ENCODE peak calls at places on chromosome 18, in eight cellular contexts. One of them, this sample, is unnamed. For H3K4me1 and H3K36me3, the result is how much of the 10 kb centered on the place peaks cover.

GRCh38 chr18:64415218-64415617 is 266.3 kb upstream of the LINC00305 start:
- DNase-seq in lung: no peak
- DNase-seq in endothelial cell of umbilical vein: no peak
- DNase-seq in prostate gland: no peak
- DNase-seq in neural progenitor cell: no peak
- DNase-seq in astrocyte: no peak
- DNase-seq in spleen: no peak
- DNase-seq in uterus: no peak
- DNase-seq in this sample: no peak

GRCh38 chr18:49020621-49021021 is 69.9 kb upstream of the SMAD7 start:
- DNase-seq in endothelial cell of umbilical vein: no peak
- DNase-seq in spleen: no peak
- DNase-seq in lung: no peak
- DNase-seq in astrocyte: peak
- DNase-seq in uterus: peak
- DNase-seq in neural progenitor cell: no peak
- DNase-seq in prostate gland: no peak
- DNase-seq in this sample: no peak

GRCh38 chr18:47908523-47909039 is 21.9 kb downstream of the SMAD2 start:
- DNase-seq in neural progenitor cell: no peak
- DNase-seq in uterus: no peak
- DNase-seq in prostate gland: no peak
- DNase-seq in endothelial cell of umbilical vein: no peak
- DNase-seq in spleen: no peak
- DNase-seq in astrocyte: no peak
- DNase-seq in lung: no peak
- DNase-seq in this sample: no peak

GRCh38 chr18:36819621-36820020 is 9.2 kb downstream of the TPGS2 start:
- DNase-seq in neural progenitor cell: no peak
- DNase-seq in lung: no peak
- DNase-seq in spleen: no peak
- DNase-seq in astrocyte: no peak
- DNase-seq in endothelial cell of umbilical vein: no peak
- DNase-seq in prostate gland: no peak
- DNase-seq in uterus: no peak
- DNase-seq in this sample: no peak

GRCh38 chr18:24086082-24086481 is 52.8 kb upstream of the CABYR start:
- DNase-seq in prostate gland: no peak
- DNase-seq in lung: no peak
- DNase-seq in neural progenitor cell: no peak
- DNase-seq in spleen: no peak
- DNase-seq in astrocyte: no peak
- DNase-seq in endothelial cell of umbilical vein: no peak
- DNase-seq in uterus: no peak
- DNase-seq in this sample: no peak

GRCh38 chr18:21571763-21572162 is 28.7 kb downstream of the ESCO1 start:
- DNase-seq in uterus: no peak
- DNase-seq in prostate gland: no peak
- DNase-seq in neural progenitor cell: no peak
- DNase-seq in astrocyte: peak
- DNase-seq in lung: no peak
- DNase-seq in endothelial cell of umbilical vein: no peak
- DNase-seq in spleen: no peak
- DNase-seq in this sample: no peak

GRCh38 chr18:25726278-25726677 is 364.1 kb downstream of the SS18 start:
- DNase-seq in astrocyte: peak
- DNase-seq in spleen: no peak
- DNase-seq in uterus: no peak
- DNase-seq in lung: no peak
- DNase-seq in endothelial cell of umbilical vein: no peak
- DNase-seq in prostate gland: no peak
- DNase-seq in neural progenitor cell: no peak
- DNase-seq in this sample: no peak

GRCh38 chr18:43570593-43570992 is 293.3 kb upstream of the SYT4 start:
- DNase-seq in endothelial cell of umbilical vein: no peak
- DNase-seq in neural progenitor cell: no peak
- DNase-seq in lung: no peak
- DNase-seq in uterus: no peak
- DNase-seq in spleen: no peak
- DNase-seq in prostate gland: no peak
- DNase-seq in astrocyte: no peak
- DNase-seq in this sample: no peak

GRCh38 chr18:77147418-77147852 is 14.9 kb upstream of the MBP start:
- DNase-seq in lung: no peak
- DNase-seq in neural progenitor cell: no peak
- DNase-seq in endothelial cell of umbilical vein: peak
- DNase-seq in prostate gland: no peak
- DNase-seq in uterus: no peak
- DNase-seq in spleen: no peak
- DNase-seq in astrocyte: peak
- DNase-seq in this sample: no peak

GRCh38 chr18:6959110-6959509 is 158.5 kb downstream of the LAMA1 start:
- DNase-seq in lung: no peak
- DNase-seq in uterus: no peak
- DNase-seq in prostate gland: no peak
- DNase-seq in astrocyte: no peak
- DNase-seq in neural progenitor cell: no peak
- DNase-seq in spleen: no peak
- DNase-seq in endothelial cell of umbilical vein: no peak
- DNase-seq in this sample: no peak

GRCh38 chr18:2134364-2134763 is 436.9 kb downstream of the METTL4 start:
- DNase-seq in neural progenitor cell: no peak
- DNase-seq in astrocyte: no peak
- DNase-seq in spleen: no peak
- DNase-seq in uterus: no peak
- DNase-seq in endothelial cell of umbilical vein: no peak
- DNase-seq in prostate gland: no peak
- DNase-seq in lung: no peak
- DNase-seq in this sample: no peak

GRCh38 chr18:34158881-34159690 is 65.6 kb downstream of the NOL4 start:
- DNase-seq in endothelial cell of umbilical vein: peak
- DNase-seq in neural progenitor cell: peak
- DNase-seq in astrocyte: peak
- DNase-seq in uterus: peak
- DNase-seq in prostate gland: no peak
- DNase-seq in spleen: peak
- DNase-seq in lung: no peak
- DNase-seq in this sample: no peak

GRCh38 chr18:59042477-59042842 is 97.2 kb upstream of the SEC11C start:
- DNase-seq in spleen: no peak
- DNase-seq in astrocyte: no peak
- DNase-seq in endothelial cell of umbilical vein: no peak
- DNase-seq in prostate gland: no peak
- DNase-seq in uterus: no peak
- DNase-seq in neural progenitor cell: no peak
- DNase-seq in lung: no peak
- DNase-seq in this sample: no peak

GRCh38 chr18:55018602-55019001 is 59.3 kb upstream of the CCDC68 start:
- DNase-seq in endothelial cell of umbilical vein: peak
- DNase-seq in prostate gland: no peak
- DNase-seq in neural progenitor cell: no peak
- DNase-seq in lung: no peak
- DNase-seq in uterus: no peak
- DNase-seq in spleen: no peak
- DNase-seq in astrocyte: peak
- DNase-seq in this sample: no peak

GRCh38 chr18:61502472-61502871 is 169.2 kb downstream of the CDH20 start:
- DNase-seq in spleen: no peak
- DNase-seq in neural progenitor cell: peak
- DNase-seq in lung: no peak
- DNase-seq in endothelial cell of umbilical vein: peak
- DNase-seq in prostate gland: peak
- DNase-seq in astrocyte: peak
- DNase-seq in uterus: peak
- DNase-seq in this sample: no peak

GRCh38 chr18:6370886-6371635 is 43.6 kb downstream of the L3MBTL4 start:
- DNase-seq in prostate gland: no peak
- DNase-seq in lung: peak
- DNase-seq in endothelial cell of umbilical vein: no peak
- DNase-seq in astrocyte: no peak
- DNase-seq in uterus: no peak
- DNase-seq in neural progenitor cell: no peak
- DNase-seq in spleen: no peak
- DNase-seq in this sample: no peak

GRCh38 chr18:42290318-42291307 is 335.6 kb downstream of the PIK3C3 start:
- DNase-seq in endothelial cell of umbilical vein: no peak
- DNase-seq in spleen: no peak
- DNase-seq in prostate gland: no peak
- DNase-seq in astrocyte: no peak
- DNase-seq in uterus: no peak
- DNase-seq in lung: no peak
- DNase-seq in neural progenitor cell: no peak
- DNase-seq in this sample: no peak

GRCh38 chr18:23258566-23259265 is 123.4 kb downstream of the CABLES1 start:
- DNase-seq in uterus: no peak
- DNase-seq in lung: no peak
- DNase-seq in prostate gland: no peak
- DNase-seq in neural progenitor cell: no peak
- DNase-seq in astrocyte: no peak
- DNase-seq in endothelial cell of umbilical vein: peak
- DNase-seq in spleen: no peak
- DNase-seq in this sample: no peak

GRCh38 chr18:29176681-29177080 is 999.8 kb upstream of the CDH2 start:
- DNase-seq in astrocyte: no peak
- DNase-seq in spleen: no peak
- DNase-seq in lung: no peak
- DNase-seq in neural progenitor cell: no peak
- DNase-seq in uterus: no peak
- DNase-seq in prostate gland: no peak
- DNase-seq in endothelial cell of umbilical vein: no peak
- DNase-seq in this sample: no peak

GRCh38 chr18:63183952-63184351 is 135.6 kb downstream of the BCL2 start:
- DNase-seq in uterus: no peak
- DNase-seq in lung: no peak
- DNase-seq in astrocyte: no peak
- DNase-seq in endothelial cell of umbilical vein: no peak
- DNase-seq in spleen: peak
- DNase-seq in prostate gland: no peak
- DNase-seq in neural progenitor cell: no peak
- DNase-seq in this sample: no peak
- H3K4me1 ChIP-seq in uterus: under half
- H3K4me1 ChIP-seq in lung: under half
- H3K4me1 ChIP-seq in astrocyte: under half
- H3K4me1 ChIP-seq in endothelial cell of umbilical vein: under half
- H3K4me1 ChIP-seq in spleen: half or more
- H3K4me1 ChIP-seq in prostate gland: under half
- H3K4me1 ChIP-seq in neural progenitor cell: under half
- H3K4me1 ChIP-seq in this sample: half or more

DNA sequence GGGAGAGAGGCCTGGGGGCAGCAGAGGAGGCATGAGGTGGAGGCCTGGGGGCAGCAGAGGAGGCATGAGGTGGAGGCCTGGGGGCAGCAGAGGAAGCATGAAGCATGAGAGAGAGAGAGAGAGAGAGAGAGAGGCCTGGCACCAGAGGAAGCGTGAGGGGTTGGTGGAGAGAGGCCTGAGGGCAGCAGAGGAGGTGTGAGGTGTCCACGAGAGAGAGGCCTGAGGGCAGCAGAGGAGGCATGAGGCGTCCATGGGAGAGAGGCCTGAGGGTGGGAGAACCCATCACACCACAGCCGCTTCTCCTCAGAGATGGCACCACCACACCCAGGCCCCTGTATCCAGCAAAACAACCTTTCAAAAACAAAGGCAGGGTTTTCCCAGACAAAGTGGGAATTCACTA is 55.7 kb upstream of the KCNG2 start:
- DNase-seq in lung: no peak
- DNase-seq in uterus: no peak
- DNase-seq in prostate gland: no peak
- DNase-seq in astrocyte: no peak
- DNase-seq in endothelial cell of umbilical vein: no peak
- DNase-seq in spleen: peak
- DNase-seq in neural progenitor cell: no peak
- DNase-seq in this sample: no peak
- H3K36me3 ChIP-seq in lung: under half
- H3K36me3 ChIP-seq in uterus: under half
- H3K36me3 ChIP-seq in prostate gland: under half
- H3K36me3 ChIP-seq in astrocyte: under half
- H3K36me3 ChIP-seq in endothelial cell of umbilical vein: under half
- H3K36me3 ChIP-seq in spleen: under half
- H3K36me3 ChIP-seq in neural progenitor cell: under half
- H3K36me3 ChIP-seq in this sample: half or more

DNA sequence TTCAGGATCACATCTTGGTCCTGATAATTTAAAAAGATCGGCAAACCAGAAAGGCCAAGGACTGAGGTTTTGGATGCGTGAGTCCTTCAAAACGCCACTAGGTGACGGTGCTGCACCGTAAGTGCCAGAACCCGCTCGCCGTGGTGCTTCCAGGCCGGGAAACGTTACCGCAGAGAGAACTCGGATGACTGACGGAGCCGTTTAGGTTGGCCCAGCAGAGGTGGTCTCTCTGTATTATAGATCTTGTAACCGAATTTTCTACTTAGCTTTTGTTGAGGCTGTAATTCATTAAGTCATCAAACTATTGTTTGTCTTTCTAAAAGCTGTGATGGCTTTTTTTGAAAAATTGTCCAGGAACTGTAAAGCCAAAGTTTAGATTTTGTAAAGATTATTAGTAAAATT is 39.8 kb upstream of the ADCYAP1 start:
- DNase-seq in astrocyte: peak
- DNase-seq in spleen: peak
- DNase-seq in prostate gland: peak
- DNase-seq in endothelial cell of umbilical vein: peak
- DNase-seq in uterus: peak
- DNase-seq in lung: peak
- DNase-seq in neural progenitor cell: peak
- DNase-seq in this sample: peak
- TF ChIP-seq CTCF in astrocyte: peak
- TF ChIP-seq CTCF in spleen: peak
- TF ChIP-seq CTCF in prostate gland: peak
- TF ChIP-seq CTCF in endothelial cell of umbilical vein: peak
- TF ChIP-seq CTCF in uterus: peak
- TF ChIP-seq CTCF in lung: peak
- TF ChIP-seq CTCF in neural progenitor cell: peak
- TF ChIP-seq CTCF in this sample: peak

GRCh38 chr18:63177822-63178525 is 141.6 kb downstream of the BCL2 start:
- DNase-seq in uterus: peak
- DNase-seq in neural progenitor cell: no peak
- DNase-seq in spleen: peak
- DNase-seq in prostate gland: peak
- DNase-seq in lung: no peak
- DNase-seq in endothelial cell of umbilical vein: no peak
- DNase-seq in astrocyte: no peak
- DNase-seq in this sample: peak
- H3K4me1 ChIP-seq in uterus: under half
- H3K4me1 ChIP-seq in neural progenitor cell: under half
- H3K4me1 ChIP-seq in spleen: half or more
- H3K4me1 ChIP-seq in prostate gland: under half
- H3K4me1 ChIP-seq in lung: under half
- H3K4me1 ChIP-seq in endothelial cell of umbilical vein: under half
- H3K4me1 ChIP-seq in astrocyte: under half
- H3K4me1 ChIP-seq in this sample: under half

DNA sequence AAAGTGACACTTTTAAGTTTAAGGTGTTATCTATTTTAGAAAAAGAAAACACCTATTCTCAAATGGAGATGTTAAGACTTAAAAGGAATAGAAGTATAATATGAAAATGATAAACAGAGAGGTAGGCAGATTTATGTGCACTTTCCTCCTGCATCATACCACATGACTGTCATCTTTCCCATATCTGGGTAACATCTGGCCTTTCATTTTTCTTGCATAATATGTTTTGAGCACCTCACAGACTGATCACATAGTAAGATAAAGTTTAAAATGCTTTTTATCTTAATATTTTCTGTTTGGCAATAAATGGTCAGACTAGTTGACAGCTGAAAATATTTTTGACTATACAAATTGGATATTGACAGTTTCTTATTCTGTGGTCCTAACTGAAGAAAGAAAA is 1852.1 kb upstream of the PIK3C3 start:
- DNase-seq in spleen: no peak
- DNase-seq in lung: no peak
- DNase-seq in prostate gland: no peak
- DNase-seq in neural progenitor cell: no peak
- DNase-seq in uterus: no peak
- DNase-seq in endothelial cell of umbilical vein: no peak
- DNase-seq in astrocyte: no peak
- DNase-seq in this sample: no peak
- H3K36me3 ChIP-seq in spleen: under half
- H3K36me3 ChIP-seq in lung: under half
- H3K36me3 ChIP-seq in prostate gland: under half
- H3K36me3 ChIP-seq in neural progenitor cell: under half
- H3K36me3 ChIP-seq in uterus: under half
- H3K36me3 ChIP-seq in endothelial cell of umbilical vein: under half
- H3K36me3 ChIP-seq in astrocyte: under half
- H3K36me3 ChIP-seq in this sample: under half